ENCODE peak calls at places on chromosome 20, in nine cellular contexts. F, K, E, I, R, A, T, L and M are unnamed samples.

GRCh38 chr20:51533291-51534172 is 9.0 kb downstream of the NFATC2 start:
- DNase-seq in F (no peak), K (no peak), E (no peak), I (no peak), R (no peak), A (no peak), T (no peak), L (no peak), M (no peak)

GRCh38 chr20:10219452-10219791 is 792 bp downstream of the SNAP25 start:
- DNase-seq in F (peak), K (peak), E (peak), I (peak), R (peak), A (peak), T (peak), L (peak), M (peak)

GRCh38 chr20:63482021-63482587 is 9.6 kb upstream of the KCNQ2 start:
- DNase-seq in F (no peak), K (no peak), E (no peak), I (no peak), R (no peak), A (no peak), T (no peak), L (no peak), M (no peak)

GRCh38 chr20:10110151-10110550 is 75.4 kb downstream of the ANKEF1 start:
- DNase-seq in F (no peak), K (no peak), E (no peak), I (no peak), R (no peak), A (no peak), T (no peak), L (no peak), M (no peak)

GRCh38 chr20:41287327-41287726 is 30.2 kb downstream of the ZHX3 start:
- DNase-seq in F (no peak), K (no peak), E (no peak), I (no peak), R (no peak), A (no peak), T (no peak), L (no peak), M (no peak)

GRCh38 chr20:2210646-2211556 is 84.9 kb upstream of the TGM3 start:
- DNase-seq in F (peak), K (no peak), E (no peak), I (no peak), R (no peak), A (no peak), T (no peak), L (no peak), M (peak)

GRCh38 chr20:19783966-19784401 is 25.9 kb downstream of the RIN2 start:
- DNase-seq in F (no peak), K (no peak), E (no peak), I (no peak), R (no peak), A (peak), T (no peak), L (no peak), M (no peak)

GRCh38 chr20:53294804-53295203 is 298.8 kb downstream of the ZNF217 start:
- DNase-seq in F (no peak), K (no peak), E (no peak), I (no peak), R (no peak), A (no peak), T (no peak), L (no peak), M (no peak)

GRCh38 chr20:57772349-57772964 is 62.6 kb upstream of the PMEPA1 start:
- DNase-seq in F (peak), K (no peak), E (no peak), I (peak), R (no peak), A (no peak), T (peak), L (peak), M (no peak)

GRCh38 chr20:23399568-23400241 is 21.6 kb downstream of the NAPB start:
- DNase-seq in F (peak), K (no peak), E (no peak), I (no peak), R (no peak), A (no peak), T (peak), L (no peak), M (no peak)

GRCh38 chr20:62832212-62832922 is 15.5 kb downstream of the COL9A3 start:
- DNase-seq in F (peak), K (no peak), E (no peak), I (no peak), R (no peak), A (no peak), T (no peak), L (no peak), M (peak)

GRCh38 chr20:3720068-3720467 is 7.7 kb upstream of the SIGLEC1 start:
- DNase-seq in F (no peak), K (no peak), E (no peak), I (no peak), R (no peak), A (no peak), T (no peak), L (no peak), M (no peak)

GRCh38 chr20:44491635-44492395 is 16.1 kb downstream of the TTPAL start:
- DNase-seq in F (no peak), K (no peak), E (no peak), I (no peak), R (no peak), A (no peak), T (no peak), L (no peak), M (peak)

GRCh38 chr20:51043811-51044210 is 20.9 kb upstream of the KCNG1 start:
- DNase-seq in F (no peak), K (no peak), E (no peak), I (no peak), R (no peak), A (no peak), T (no peak), L (no peak), M (no peak)

GRCh38 chr20:58406422-58407001 is 17.5 kb downstream of the VAPB start:
- DNase-seq in F (no peak), K (no peak), E (no peak), I (no peak), R (no peak), A (no peak), T (no peak), L (no peak), M (no peak)

GRCh38 chr20:51591871-51592270 is 49.4 kb upstream of the NFATC2 start:
- DNase-seq in F (no peak), K (no peak), E (no peak), I (no peak), R (no peak), A (no peak), T (no peak), L (no peak), M (no peak)

GRCh38 chr20:19368351-19368750 is 155.9 kb downstream of the SLC24A3 start:
- DNase-seq in F (no peak), K (no peak), E (peak), I (no peak), R (no peak), A (no peak), T (no peak), L (no peak), M (no peak)

GRCh38 chr20:17557675-17558006 is 12.2 kb upstream of the DSTN start:
- DNase-seq in F (no peak), K (no peak), E (no peak), I (no peak), R (no peak), A (peak), T (no peak), L (no peak), M (peak)